ENCODE peak calls at places on chromosome 19, in seven cellular contexts. P is ascending aorta, Y is renal cortical epithelial cell, S is NCI-H2081, Z is HAP-1, U is head of caudate nucleus, V is cardiac fibroblast. J is an unnamed sample.

GRCh38 chr19:55256562-55257460 is 2.0 kb downstream of the PPP6R1 start:
- DNase-seq in Y (no peak), P (no peak), Z (peak; percentile 3), U (no peak), S (no peak), V (no peak), J (no peak)

GRCh38 chr19:47891923-47892666 is 6.0 kb upstream of the SULT2A1 start:
- DNase-seq in Z (no peak), S (no peak), U (no peak), P (no peak), Y (no peak), V (peak; percentile 28), J (no peak)

GRCh38 chr19:30529876-30530275 is 157.7 kb downstream of the ZNF536 start:
- DNase-seq in Y (no peak), V (no peak), P (no peak), U (no peak), Z (no peak), S (no peak), J (no peak)

GRCh38 chr19:39433480-39434079 is 2.2 kb downstream of the RPS16 start:
- DNase-seq in U (no peak), V (no peak), S (no peak), Z (no peak), P (no peak), Y (no peak), J (no peak)

GRCh38 chr19:16850133-16850532 is 20.9 kb downstream of the SIN3B start:
- DNase-seq in S (no peak), V (no peak), U (no peak), Z (no peak), Y (no peak), P (no peak), J (no peak)

GRCh38 chr19:3249408-3249807 is 24.9 kb downstream of the CELF5 start:
- DNase-seq in U (no peak), Z (no peak), Y (no peak), P (no peak), V (no peak), S (no peak), J (no peak)

GRCh38 chr19:2239771-2240770 is 3.4 kb downstream of the SF3A2 start:
- DNase-seq in U (no peak), Y (no peak), Z (peak; percentile 54), S (no peak), V (peak; percentile 61), P (no peak), J (no peak)

GRCh38 chr19:4042731-4043082 is 24.0 kb downstream of the ZBTB7A start:
- DNase-seq in Z (no peak), V (no peak), Y (no peak), U (no peak), P (no peak), S (no peak), J (no peak)

J was measured in tibial artery.